ENCODE peak calls at places on chromosome 18, in six cellular contexts. V is A549, R is K562, E is endothelial cell of umbilical vein, X is GM12878, S is HepG2. U is an unnamed sample.

GRCh38 chr18:63467699-63468098 is 9.1 kb upstream of the SERPINB5 start:
- DNase-seq in X (no peak), S (no peak), V (no peak), R (no peak), E (no peak), U (no peak)

GRCh38 chr18:22872894-22873537 is 60.1 kb upstream of the RBBP8 start:
- DNase-seq in X (peak), V (peak), E (no peak), R (no peak), S (peak), U (no peak)

GRCh38 chr18:10660485-10660884 is 134.7 kb downstream of the NAPG start:
- DNase-seq in X (peak), E (no peak), R (no peak), V (no peak), S (no peak), U (no peak)

GRCh38 chr18:65938592-65939372 is 188.0 kb downstream of the CDH7 start:
- DNase-seq in S (peak), V (peak), E (peak), X (peak), R (no peak), U (peak)

GRCh38 chr18:41977233-41977632 is 22.2 kb downstream of the PIK3C3 start:
- DNase-seq in S (no peak), X (no peak), R (no peak), V (no peak), E (no peak), U (no peak)

GRCh38 chr18:55237665-55238064 is 278.4 kb upstream of the CCDC68 start:
- DNase-seq in E (no peak), V (no peak), X (no peak), S (no peak), R (no peak), U (no peak)

GRCh38 chr18:50956116-50956515 is 11.7 kb upstream of the ELAC1 start:
- DNase-seq in E (no peak), S (no peak), X (no peak), R (no peak), V (no peak), U (no peak)

GRCh38 chr18:10133516-10133915 is 219.7 kb downstream of the VAPA start:
- DNase-seq in S (no peak), E (no peak), V (no peak), X (no peak), R (no peak), U (no peak)

GRCh38 chr18:9862686-9863085 is 23.1 kb upstream of the TXNDC2 start:
- DNase-seq in V (no peak), X (no peak), S (no peak), E (no peak), R (no peak), U (no peak)

GRCh38 chr18:55275042-55275897 is 312.7 kb downstream of the TCF4 start:
- DNase-seq in V (no peak), S (no peak), E (peak), X (no peak), R (no peak), U (peak)

GRCh38 chr18:42364042-42364441 is 409.0 kb downstream of the PIK3C3 start:
- DNase-seq in S (peak), V (no peak), X (no peak), R (no peak), E (no peak), U (no peak)

GRCh38 chr18:63477972-63478371 is 1.2 kb downstream of the SERPINB5 start:
- DNase-seq in R (no peak), S (no peak), V (no peak), X (no peak), E (no peak), U (no peak)

GRCh38 chr18:27803957-27804356 is 373.0 kb downstream of the CDH2 start:
- DNase-seq in E (no peak), X (no peak), S (no peak), V (no peak), R (no peak), U (no peak)

GRCh38 chr18:55384551-55385275 is 203.3 kb downstream of the TCF4 start:
- DNase-seq in S (peak), E (peak), X (no peak), R (peak), V (no peak), U (peak)

GRCh38 chr18:63339920-63340484 is 20.4 kb upstream of the BCL2 start:
- DNase-seq in V (no peak), R (no peak), X (no peak), S (peak), E (peak), U (peak)

GRCh38 chr18:42030586-42031182 is 75.7 kb downstream of the PIK3C3 start:
- DNase-seq in V (peak), R (no peak), S (peak), X (no peak), E (peak), U (peak)

GRCh38 chr18:26714739-26715138 is 150.8 kb downstream of the AQP4 start:
- DNase-seq in V (no peak), E (no peak), X (no peak), R (no peak), S (no peak), U (peak)

GRCh38 chr18:23340661-23341060 is 112.4 kb upstream of the RIOK3 start:
- DNase-seq in E (no peak), V (no peak), S (no peak), R (no peak), X (no peak), U (no peak)

GRCh38 chr18:23065234-23065806 is 70.0 kb upstream of the CABLES1 start:
- DNase-seq in S (no peak), E (no peak), X (no peak), V (no peak), R (no peak), U (no peak)

GRCh38 chr18:77054606-77055428 is 77.8 kb downstream of the MBP start:
- DNase-seq in S (peak), V (peak), X (peak), E (peak), R (peak), U (peak)

GRCh38 chr18:79062806-79063205 is 6.4 kb upstream of the ATP9B start:
- DNase-seq in X (no peak), E (no peak), V (no peak), S (peak), R (no peak), U (no peak)

GRCh38 chr18:62979900-62980299 is 264.6 kb downstream of the PHLPP1 start:
- DNase-seq in V (no peak), E (no peak), R (no peak), X (no peak), S (no peak), U (peak)

GRCh38 chr18:8942909-8943545 is 159.5 kb upstream of the NDUFV2 start:
- DNase-seq in X (no peak), V (no peak), S (no peak), E (no peak), R (no peak), U (no peak)

GRCh38 chr18:48222118-48222517 is 187.1 kb downstream of the ZBTB7C start:
- DNase-seq in E (no peak), S (peak), R (no peak), V (no peak), X (peak), U (peak)

GRCh38 chr18:11259421-11259820 is 110.1 kb upstream of the PIEZO2 start:
- DNase-seq in E (no peak), V (no peak), X (no peak), S (no peak), R (no peak), U (peak)

GRCh38 chr18:10067670-10068659 is 154.1 kb downstream of the VAPA start:
- DNase-seq in X (no peak), R (no peak), S (no peak), E (no peak), V (no peak), U (no peak)

GRCh38 chr18:40672590-40672989 is 1282.4 kb upstream of the PIK3C3 start:
- DNase-seq in E (no peak), V (no peak), R (no peak), X (no peak), S (no peak), U (no peak)

GRCh38 chr18:25248755-25249154 is 103.2 kb downstream of the ZNF521 start:
- DNase-seq in R (no peak), E (no peak), S (no peak), V (no peak), X (no peak), U (no peak)

GRCh38 chr18:40955351-40955750 is 999.7 kb upstream of the PIK3C3 start:
- DNase-seq in R (no peak), S (no peak), X (no peak), E (no peak), V (no peak), U (no peak)

GRCh38 chr18:68713131-68713530 is 1.8 kb downstream of the TMX3 start:
- DNase-seq in S (no peak), E (no peak), V (no peak), X (no peak), R (no peak), U (no peak)

GRCh38 chr18:69484699-69485396 is 84.2 kb downstream of the DOK6 start:
- DNase-seq in S (peak), V (no peak), X (no peak), E (peak), R (no peak), U (no peak)

GRCh38 chr18:77557030-77557429 is 307.4 kb downstream of the GALR1 start:
- DNase-seq in E (no peak), V (no peak), S (no peak), X (no peak), R (no peak), U (peak)

GRCh38 chr18:63148449-63149199 is 170.9 kb downstream of the BCL2 start:
- DNase-seq in S (no peak), R (no peak), V (no peak), E (no peak), X (no peak), U (no peak)

GRCh38 chr18:65754121-65754520 is 3.3 kb downstream of the CDH7 start:
- DNase-seq in R (no peak), X (no peak), V (no peak), E (no peak), S (no peak), U (peak)

GRCh38 chr18:9103488-9103887 is 989 bp downstream of the NDUFV2 start:
- DNase-seq in S (no peak), E (peak), X (no peak), R (no peak), V (no peak), U (peak)

GRCh38 chr18:77234504-77235365 is 14.9 kb upstream of the GALR1 start:
- DNase-seq in S (no peak), E (no peak), X (no peak), V (no peak), R (no peak), U (no peak)

DNA sequence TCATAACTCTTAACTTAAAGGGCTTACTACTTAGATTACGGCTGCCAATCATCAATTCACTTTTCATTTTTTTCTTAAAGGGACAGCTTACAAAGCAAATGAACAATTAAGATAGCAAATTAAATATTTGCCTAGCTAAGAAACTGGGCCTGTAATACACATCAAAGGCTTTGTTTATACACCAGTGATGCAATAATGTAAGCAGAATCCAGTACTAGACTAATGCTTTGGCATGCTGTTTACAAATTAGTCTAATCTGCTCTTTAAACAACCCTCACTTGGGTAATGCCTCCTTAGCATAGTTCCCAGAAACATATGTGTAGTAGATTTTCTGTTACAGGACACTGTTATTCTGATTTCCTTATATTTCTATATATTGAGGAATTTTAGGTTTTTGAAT is 105.8 kb downstream of the ARHGAP28 start:
- DNase-seq in R (no peak), S (peak), V (no peak), E (no peak), X (no peak), U (no peak)
- TF ChIP-seq POLR2A in R (no peak), S (no peak), V (no peak), E (no peak), X (no peak), U (no peak)

GRCh38 chr18:64707052-64707451 is 558.2 kb upstream of the LINC00305 start:
- DNase-seq in S (no peak), V (no peak), X (no peak), R (no peak), E (no peak), U (peak)

GRCh38 chr18:64712035-64712434 is 563.1 kb upstream of the LINC00305 start:
- DNase-seq in S (no peak), R (no peak), E (no peak), X (no peak), V (no peak), U (no peak)

GRCh38 chr18:64713284-64713683 is 564.4 kb upstream of the LINC00305 start:
- DNase-seq in V (no peak), S (no peak), R (no peak), E (no peak), X (peak), U (peak)

DNA sequence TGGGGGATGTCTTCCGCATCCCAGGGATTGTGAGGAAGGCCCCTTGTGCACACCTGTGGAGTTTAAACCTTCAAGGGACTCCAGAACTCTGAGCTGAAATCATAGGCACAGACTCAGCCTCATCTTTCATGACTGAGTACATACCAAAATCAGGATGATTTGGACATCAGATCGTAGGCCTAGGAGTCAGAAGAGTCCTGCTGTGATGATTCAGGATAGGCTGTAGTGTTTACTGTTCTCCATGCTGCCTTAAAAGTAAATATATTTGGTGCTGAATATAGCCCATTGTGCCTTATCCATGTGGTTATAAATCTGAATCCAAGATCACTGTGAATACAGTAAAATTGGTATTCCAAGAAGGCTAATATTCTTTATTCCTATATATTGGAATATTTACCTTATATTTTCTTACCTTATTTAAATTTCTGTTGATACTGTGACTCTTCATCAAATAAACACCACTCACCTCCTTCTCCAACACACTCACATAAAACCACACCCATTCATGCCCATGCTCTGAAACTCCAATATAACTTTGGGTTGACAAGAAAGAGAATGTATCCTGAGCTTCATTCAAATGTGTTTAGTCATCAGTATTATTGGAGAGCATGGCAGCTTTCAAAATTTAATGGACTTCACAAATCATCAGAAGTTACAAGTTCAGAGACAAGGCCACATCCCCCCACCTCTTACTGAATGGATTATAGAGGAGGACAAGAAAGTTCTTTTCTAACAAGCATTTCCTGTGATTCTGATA is 561.4 kb upstream of the LINC00305 start:
- DNase-seq in R (no peak), X (no peak), S (no peak), E (no peak), V (no peak), U (no peak)
- TF ChIP-seq MYC in R (no peak), X (no peak), S (no peak), E (no peak), V (no peak), U (no peak)

GRCh38 chr18:57077005-57077735 is 69.7 kb upstream of the BOD1L2 start:
- DNase-seq in X (no peak), V (no peak), R (no peak), E (no peak), S (no peak), U (peak)

GRCh38 chr18:57080479-57080878 is 66.4 kb upstream of the BOD1L2 start:
- DNase-seq in S (no peak), R (no peak), V (no peak), E (no peak), X (no peak), U (no peak)

GRCh38 chr18:57078614-57079013 is 68.3 kb upstream of the BOD1L2 start:
- DNase-seq in R (no peak), X (no peak), S (no peak), V (no peak), E (no peak), U (no peak)

GRCh38 chr18:57075716-57076400 is 71.0 kb upstream of the BOD1L2 start:
- DNase-seq in E (no peak), X (no peak), S (no peak), V (no peak), R (no peak), U (peak)

DNA sequence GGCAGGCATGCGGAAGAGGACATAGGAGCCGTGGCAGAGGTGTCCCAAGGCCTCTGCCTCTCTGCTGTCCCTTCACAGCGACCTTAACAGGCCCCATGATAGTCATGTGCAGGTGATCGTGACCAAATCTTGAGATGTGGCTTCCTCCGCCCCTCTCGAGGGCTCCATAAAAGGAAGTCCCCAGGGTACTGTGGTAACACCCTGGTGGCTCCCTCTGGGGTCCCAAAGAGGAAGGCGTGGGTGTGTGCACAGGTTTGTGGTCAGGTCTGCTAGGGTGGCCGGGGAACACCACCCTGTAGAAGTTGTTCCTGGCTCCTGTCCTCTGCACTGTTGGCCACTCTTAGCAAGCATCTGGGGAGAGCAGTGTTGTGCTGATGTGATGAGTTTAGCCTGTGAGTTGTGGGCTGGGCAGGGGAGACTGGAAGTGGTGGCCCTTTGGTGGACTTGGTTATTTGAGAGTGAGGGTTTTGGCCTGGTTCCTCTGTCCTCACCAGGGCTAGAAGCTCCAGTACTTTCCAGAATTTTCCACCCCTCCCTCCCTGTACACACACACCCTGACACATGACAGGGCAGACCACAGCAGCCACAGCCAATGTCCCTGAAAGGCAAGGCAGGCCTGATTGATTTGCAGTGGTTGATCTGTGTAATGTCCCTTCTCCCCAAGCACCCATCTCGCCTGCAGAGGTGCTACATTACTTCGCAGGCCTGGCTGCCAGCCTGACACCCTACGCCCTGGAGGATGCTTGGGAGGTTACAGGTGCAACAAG is 68.9 kb upstream of the BOD1L2 start:
- DNase-seq in E (no peak), X (peak), R (no peak), V (no peak), S (no peak), U (peak)
- H3K4me3 ChIP-seq in E (no peak), X (no peak), R (no peak), V (no peak), S (no peak), U (no peak)

GRCh38 chr18:12307871-12308385 is at the start of gene TUBB6:
- DNase-seq in X (no peak), E (peak), V (peak), S (no peak), R (peak), U (peak)
- TF ChIP-seq POLR2A in X (peak), E (peak), V (peak), S (no peak), R (no peak), U (peak)

DNA sequence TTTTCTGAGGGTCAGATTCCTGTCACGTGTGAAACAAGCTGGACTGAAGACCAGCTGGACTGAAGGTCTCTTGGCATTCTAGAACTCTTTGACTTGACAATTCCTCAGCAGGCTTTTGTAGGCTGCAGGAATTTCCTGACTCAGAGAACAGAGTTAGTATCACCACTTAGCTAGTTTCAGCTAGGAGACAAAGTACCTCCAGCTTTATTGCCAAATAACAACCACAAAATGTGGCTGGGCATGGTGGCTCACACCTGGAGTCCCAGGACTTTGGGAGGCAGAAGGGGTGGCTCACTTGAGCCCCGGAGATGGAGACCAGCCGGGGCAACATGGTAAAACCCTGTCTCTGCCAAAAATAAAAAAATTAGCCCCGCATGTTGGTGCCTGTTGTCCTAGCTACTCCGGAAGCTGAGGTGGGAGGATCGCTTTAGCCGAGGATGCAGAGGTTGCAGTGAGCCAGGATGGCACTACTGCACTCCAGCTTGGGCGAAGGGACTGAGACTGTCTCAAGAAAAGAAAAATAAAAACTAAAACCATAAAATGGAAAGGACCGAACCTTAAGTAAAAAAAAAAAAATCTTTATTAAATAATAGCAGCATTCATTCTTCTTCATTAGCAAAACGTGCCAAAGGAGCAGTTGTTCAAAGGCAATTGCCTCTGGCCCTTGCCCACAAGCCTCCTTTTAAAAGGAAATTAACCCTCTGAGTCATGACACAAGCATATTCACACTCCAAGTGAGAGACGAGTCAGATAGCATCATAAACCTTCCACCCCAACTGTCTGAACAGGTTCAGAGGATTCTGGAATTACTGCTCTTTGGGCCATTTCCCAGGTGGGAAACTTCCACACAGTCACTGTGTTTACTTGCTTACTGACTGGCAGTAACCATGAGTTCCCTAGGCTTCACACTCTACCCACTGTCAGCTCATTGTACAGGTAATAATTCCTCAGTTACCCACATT is 88.9 kb downstream of the MYL12B start:
- DNase-seq in X (no peak), V (peak), R (no peak), E (no peak), S (no peak), U (peak)
- TF ChIP-seq MYC in X (no peak), V (no peak), R (no peak), E (no peak), S (no peak), U (no peak)

GRCh38 chr18:61580061-61580460 is 246.8 kb downstream of the CDH20 start:
- DNase-seq in S (no peak), E (no peak), R (no peak), X (no peak), V (no peak), U (no peak)

GRCh38 chr18:61581578-61582204 is 248.5 kb downstream of the CDH20 start:
- DNase-seq in S (peak), R (peak), E (peak), X (no peak), V (peak), U (peak)

GRCh38 chr18:61583548-61583947 is 250.3 kb downstream of the CDH20 start:
- DNase-seq in E (no peak), X (no peak), S (no peak), V (no peak), R (no peak), U (no peak)

GRCh38 chr18:61579581-61579980 is 246.4 kb downstream of the CDH20 start:
- DNase-seq in X (no peak), V (no peak), S (no peak), E (peak), R (no peak), U (no peak)

GRCh38 chr18:61582205-61582710 is 249.0 kb downstream of the CDH20 start:
- DNase-seq in S (no peak), R (no peak), X (no peak), V (no peak), E (no peak), U (no peak)
- H3K4me3 ChIP-seq in S (peak), R (no peak), X (no peak), V (peak), E (peak), U (no peak)